ENCODE peak calls at places on chromosomes 3 and 15, in eight cellular contexts. One of them, this sample, is unnamed.

GRCh38 chr15:89333959-89334509 is 590 bp downstream of the POLG start:
- DNase-seq in ovary: no peak
- DNase-seq in lower lobe of right lung: no peak
- DNase-seq in A673: no peak
- DNase-seq in BE2C: peak; percentile 68
- DNase-seq in CD8-positive, alpha-beta T cell: no peak
- DNase-seq in aorta: no peak
- DNase-seq in tibial nerve: no peak
- DNase-seq in this sample: no peak

GRCh38 chr15:75455424-75455981 is 4.0 kb upstream of the SIN3A start:
- DNase-seq in lower lobe of right lung: peak; percentile 93
- DNase-seq in ovary: peak; percentile 91
- DNase-seq in aorta: peak; percentile 97
- DNase-seq in tibial nerve: peak; percentile 91
- DNase-seq in CD8-positive, alpha-beta T cell: peak; percentile 88
- DNase-seq in BE2C: peak; percentile 88
- DNase-seq in A673: peak; percentile 89
- DNase-seq in this sample: peak; percentile 84

GRCh38 chr3:157248590-157249425 is 88.9 kb upstream of the CCNL1 start:
- DNase-seq in tibial nerve: no peak
- DNase-seq in lower lobe of right lung: no peak
- DNase-seq in aorta: no peak
- DNase-seq in ovary: no peak
- DNase-seq in BE2C: no peak
- DNase-seq in CD8-positive, alpha-beta T cell: no peak
- DNase-seq in A673: peak; percentile 71
- DNase-seq in this sample: no peak

GRCh38 chr3:193297421-193297820 is 56.4 kb downstream of the PLAAT1 start:
- DNase-seq in lower lobe of right lung: no peak
- DNase-seq in aorta: no peak
- DNase-seq in tibial nerve: no peak
- DNase-seq in CD8-positive, alpha-beta T cell: no peak
- DNase-seq in BE2C: no peak
- DNase-seq in A673: no peak
- DNase-seq in ovary: no peak
- DNase-seq in this sample: no peak

GRCh38 chr3:159082514-159082913 is 280.7 kb downstream of the MFSD1 start:
- DNase-seq in BE2C: no peak
- DNase-seq in A673: no peak
- DNase-seq in tibial nerve: no peak
- DNase-seq in CD8-positive, alpha-beta T cell: no peak
- DNase-seq in ovary: no peak
- DNase-seq in aorta: no peak
- DNase-seq in lower lobe of right lung: no peak
- DNase-seq in this sample: no peak

GRCh38 chr3:194508486-194509449 is 22.0 kb upstream of the ATP13A3 start:
- DNase-seq in tibial nerve: no peak
- DNase-seq in lower lobe of right lung: no peak
- DNase-seq in aorta: no peak
- DNase-seq in CD8-positive, alpha-beta T cell: no peak
- DNase-seq in A673: peak; percentile 32
- DNase-seq in ovary: no peak
- DNase-seq in BE2C: no peak
- DNase-seq in this sample: no peak

GRCh38 chr15:41775651-41776050 is 1.4 kb downstream of the MAPKBP1 start:
- DNase-seq in tibial nerve: no peak
- DNase-seq in lower lobe of right lung: no peak
- DNase-seq in aorta: no peak
- DNase-seq in A673: no peak
- DNase-seq in BE2C: no peak
- DNase-seq in ovary: no peak
- DNase-seq in CD8-positive, alpha-beta T cell: no peak
- DNase-seq in this sample: no peak

GRCh38 chr3:180947761-180948390 is 35.4 kb downstream of the FXR1 start:
- DNase-seq in BE2C: no peak
- DNase-seq in tibial nerve: no peak
- DNase-seq in aorta: no peak
- DNase-seq in CD8-positive, alpha-beta T cell: no peak
- DNase-seq in A673: no peak
- DNase-seq in ovary: no peak
- DNase-seq in lower lobe of right lung: no peak
- DNase-seq in this sample: no peak

GRCh38 chr15:73983211-73983727 is 8.8 kb downstream of the STOML1 start:
- DNase-seq in CD8-positive, alpha-beta T cell: peak; percentile 38
- DNase-seq in A673: peak; percentile 49
- DNase-seq in BE2C: peak; percentile 74
- DNase-seq in aorta: peak; percentile 89
- DNase-seq in lower lobe of right lung: peak; percentile 51
- DNase-seq in ovary: peak; percentile 65
- DNase-seq in tibial nerve: no peak
- DNase-seq in this sample: no peak

GRCh38 chr3:14876942-14877341 is 58.2 kb downstream of the FGD5 start:
- DNase-seq in tibial nerve: no peak
- DNase-seq in lower lobe of right lung: peak; percentile 67
- DNase-seq in BE2C: peak; percentile 46
- DNase-seq in ovary: peak; percentile 47
- DNase-seq in CD8-positive, alpha-beta T cell: no peak
- DNase-seq in A673: no peak
- DNase-seq in aorta: peak; percentile 89
- DNase-seq in this sample: no peak

GRCh38 chr3:48425281-48425812 is 4.5 kb downstream of the PLXNB1 start:
- DNase-seq in ovary: peak; percentile 50
- DNase-seq in aorta: no peak
- DNase-seq in BE2C: no peak
- DNase-seq in CD8-positive, alpha-beta T cell: no peak
- DNase-seq in A673: no peak
- DNase-seq in tibial nerve: no peak
- DNase-seq in lower lobe of right lung: no peak
- DNase-seq in this sample: no peak

GRCh38 chr3:71497367-71497925 is 86.1 kb downstream of the FOXP1 start:
- DNase-seq in CD8-positive, alpha-beta T cell: no peak
- DNase-seq in A673: no peak
- DNase-seq in tibial nerve: no peak
- DNase-seq in ovary: no peak
- DNase-seq in lower lobe of right lung: no peak
- DNase-seq in aorta: no peak
- DNase-seq in BE2C: no peak
- DNase-seq in this sample: no peak

GRCh38 chr15:68028137-68028771 is 25.9 kb upstream of the PIAS1 start:
- DNase-seq in CD8-positive, alpha-beta T cell: no peak
- DNase-seq in A673: no peak
- DNase-seq in ovary: no peak
- DNase-seq in aorta: no peak
- DNase-seq in BE2C: no peak
- DNase-seq in tibial nerve: no peak
- DNase-seq in lower lobe of right lung: no peak
- DNase-seq in this sample: no peak

GRCh38 chr3:190281308-190282051 is 40.8 kb downstream of the CLDN1 start:
- DNase-seq in ovary: peak; percentile 39
- DNase-seq in tibial nerve: no peak
- DNase-seq in BE2C: no peak
- DNase-seq in aorta: no peak
- DNase-seq in CD8-positive, alpha-beta T cell: no peak
- DNase-seq in lower lobe of right lung: no peak
- DNase-seq in A673: peak; percentile 28
- DNase-seq in this sample: no peak

GRCh38 chr15:51924146-51925068 is 47.2 kb downstream of the LEO1 start:
- DNase-seq in BE2C: no peak
- DNase-seq in aorta: no peak
- DNase-seq in ovary: no peak
- DNase-seq in CD8-positive, alpha-beta T cell: no peak
- DNase-seq in tibial nerve: no peak
- DNase-seq in A673: peak; percentile 24
- DNase-seq in lower lobe of right lung: no peak
- DNase-seq in this sample: no peak

GRCh38 chr15:91318976-91319714 is 219.1 kb downstream of the SV2B start:
- DNase-seq in tibial nerve: no peak
- DNase-seq in BE2C: no peak
- DNase-seq in aorta: no peak
- DNase-seq in lower lobe of right lung: no peak
- DNase-seq in ovary: no peak
- DNase-seq in A673: no peak
- DNase-seq in CD8-positive, alpha-beta T cell: no peak
- DNase-seq in this sample: no peak

GRCh38 chr3:113495035-113495434 is 19.9 kb downstream of the SPICE1 start:
- DNase-seq in lower lobe of right lung: no peak
- DNase-seq in tibial nerve: peak; percentile 14
- DNase-seq in BE2C: peak; percentile 10
- DNase-seq in CD8-positive, alpha-beta T cell: peak; percentile 53
- DNase-seq in A673: peak; percentile 46
- DNase-seq in ovary: no peak
- DNase-seq in aorta: no peak
- DNase-seq in this sample: no peak

GRCh38 chr3:128329491-128330300 is 137.0 kb downstream of the DNAJB8 start:
- DNase-seq in tibial nerve: no peak
- DNase-seq in BE2C: peak; percentile 14
- DNase-seq in aorta: peak; percentile 59
- DNase-seq in CD8-positive, alpha-beta T cell: no peak
- DNase-seq in ovary: peak; percentile 15
- DNase-seq in A673: no peak
- DNase-seq in lower lobe of right lung: no peak
- DNase-seq in this sample: no peak

GRCh38 chr3:85482193-85482450 is 523.3 kb downstream of the CADM2 start:
- DNase-seq in CD8-positive, alpha-beta T cell: no peak
- DNase-seq in aorta: no peak
- DNase-seq in ovary: no peak
- DNase-seq in lower lobe of right lung: no peak
- DNase-seq in A673: no peak
- DNase-seq in tibial nerve: no peak
- DNase-seq in BE2C: peak; percentile 10
- DNase-seq in this sample: no peak

GRCh38 chr15:72836676-72837325 is 53.2 kb upstream of the ADPGK start:
- DNase-seq in CD8-positive, alpha-beta T cell: peak; percentile 21
- DNase-seq in A673: no peak
- DNase-seq in BE2C: no peak
- DNase-seq in tibial nerve: no peak
- DNase-seq in aorta: no peak
- DNase-seq in ovary: no peak
- DNase-seq in lower lobe of right lung: no peak
- DNase-seq in this sample: no peak

GRCh38 chr15:57931570-57931969 is 133.9 kb downstream of the ALDH1A2 start:
- DNase-seq in tibial nerve: no peak
- DNase-seq in aorta: no peak
- DNase-seq in lower lobe of right lung: no peak
- DNase-seq in CD8-positive, alpha-beta T cell: no peak
- DNase-seq in ovary: no peak
- DNase-seq in A673: no peak
- DNase-seq in BE2C: no peak
- DNase-seq in this sample: no peak
- H3K9me3 ChIP-seq in tibial nerve: no peaks in the 10 kb centered on the region
- H3K9me3 ChIP-seq in aorta: no peaks in the 10 kb centered on the region
- H3K9me3 ChIP-seq in lower lobe of right lung: no peaks in the 10 kb centered on the region
- H3K9me3 ChIP-seq in CD8-positive, alpha-beta T cell: no peaks in the 10 kb centered on the region
- H3K9me3 ChIP-seq in ovary: no peaks in the 10 kb centered on the region
- H3K9me3 ChIP-seq in A673: no peaks in the 10 kb centered on the region
- H3K9me3 ChIP-seq in BE2C: no peaks in the 10 kb centered on the region
- H3K9me3 ChIP-seq in this sample: no peaks in the 10 kb centered on the region

DNA sequence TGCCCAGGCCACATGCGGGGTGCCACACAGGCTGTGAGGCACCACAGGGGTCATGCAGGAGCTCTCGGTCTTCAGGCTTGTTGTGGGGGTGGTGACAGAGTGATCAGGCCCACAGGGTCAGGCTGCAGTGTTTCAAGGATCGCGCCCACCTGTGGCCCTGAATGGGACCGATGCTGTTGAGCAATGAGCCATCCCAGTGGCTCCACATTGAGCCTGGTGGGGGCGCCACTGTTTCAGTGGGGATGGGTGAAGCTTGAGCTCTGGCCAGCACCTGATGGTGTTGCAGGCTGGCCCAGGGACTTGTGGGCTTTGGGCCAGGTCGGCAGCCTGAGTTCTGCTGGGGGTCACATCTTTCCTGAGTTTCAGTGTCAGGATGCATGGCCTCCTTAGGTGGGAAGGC is 230.1 kb downstream of the UBE3A start:
- DNase-seq in CD8-positive, alpha-beta T cell: no peak
- DNase-seq in BE2C: no peak
- DNase-seq in tibial nerve: no peak
- DNase-seq in lower lobe of right lung: no peak
- DNase-seq in A673: no peak
- DNase-seq in aorta: no peak
- DNase-seq in ovary: no peak
- DNase-seq in this sample: no peak
- H3K9me3 ChIP-seq in CD8-positive, alpha-beta T cell: no peaks in the 10 kb centered on the region
- H3K9me3 ChIP-seq in BE2C: peaks cover 3% of the 10 kb centered on the region
- H3K9me3 ChIP-seq in tibial nerve: no peaks in the 10 kb centered on the region
- H3K9me3 ChIP-seq in lower lobe of right lung: peaks cover 6% of the 10 kb centered on the region
- H3K9me3 ChIP-seq in A673: peaks cover 49% of the 10 kb centered on the region
- H3K9me3 ChIP-seq in aorta: no peaks in the 10 kb centered on the region
- H3K9me3 ChIP-seq in ovary: no peaks in the 10 kb centered on the region
- H3K9me3 ChIP-seq in this sample: no peaks in the 10 kb centered on the region

GRCh38 chr3:54541369-54541768 is 386.5 kb downstream of the LRTM1 start:
- DNase-seq in tibial nerve: no peak
- DNase-seq in lower lobe of right lung: no peak
- DNase-seq in ovary: no peak
- DNase-seq in aorta: no peak
- DNase-seq in CD8-positive, alpha-beta T cell: no peak
- DNase-seq in A673: no peak
- DNase-seq in BE2C: no peak
- DNase-seq in this sample: no peak
- H3K9me3 ChIP-seq in tibial nerve: no peaks in the 10 kb centered on the region
- H3K9me3 ChIP-seq in lower lobe of right lung: no peaks in the 10 kb centered on the region
- H3K9me3 ChIP-seq in ovary: no peaks in the 10 kb centered on the region
- H3K9me3 ChIP-seq in aorta: no peaks in the 10 kb centered on the region
- H3K9me3 ChIP-seq in CD8-positive, alpha-beta T cell: no peaks in the 10 kb centered on the region
- H3K9me3 ChIP-seq in A673: no peaks in the 10 kb centered on the region
- H3K9me3 ChIP-seq in BE2C: no peaks in the 10 kb centered on the region
- H3K9me3 ChIP-seq in this sample: no peaks in the 10 kb centered on the region

GRCh38 chr3:176403531-176403930 is 793.8 kb downstream of the TBL1XR1 start:
- DNase-seq in aorta: no peak
- DNase-seq in lower lobe of right lung: no peak
- DNase-seq in ovary: no peak
- DNase-seq in BE2C: no peak
- DNase-seq in tibial nerve: no peak
- DNase-seq in CD8-positive, alpha-beta T cell: no peak
- DNase-seq in A673: no peak
- DNase-seq in this sample: no peak

GRCh38 chr3:176395269-176395668 is 802.0 kb downstream of the TBL1XR1 start:
- DNase-seq in CD8-positive, alpha-beta T cell: no peak
- DNase-seq in BE2C: no peak
- DNase-seq in lower lobe of right lung: no peak
- DNase-seq in ovary: no peak
- DNase-seq in A673: no peak
- DNase-seq in tibial nerve: no peak
- DNase-seq in aorta: no peak
- DNase-seq in this sample: no peak

GRCh38 chr3:176399193-176399592 is 798.1 kb downstream of the TBL1XR1 start:
- DNase-seq in ovary: no peak
- DNase-seq in tibial nerve: no peak
- DNase-seq in CD8-positive, alpha-beta T cell: no peak
- DNase-seq in aorta: no peak
- DNase-seq in lower lobe of right lung: no peak
- DNase-seq in A673: peak; percentile 14
- DNase-seq in BE2C: no peak
- DNase-seq in this sample: no peak
- H3K9me3 ChIP-seq in ovary: no peaks in the 10 kb centered on the region
- H3K9me3 ChIP-seq in tibial nerve: no peaks in the 10 kb centered on the region
- H3K9me3 ChIP-seq in CD8-positive, alpha-beta T cell: no peaks in the 10 kb centered on the region
- H3K9me3 ChIP-seq in aorta: no peaks in the 10 kb centered on the region
- H3K9me3 ChIP-seq in lower lobe of right lung: no peaks in the 10 kb centered on the region
- H3K9me3 ChIP-seq in A673: no peaks in the 10 kb centered on the region
- H3K9me3 ChIP-seq in BE2C: no peaks in the 10 kb centered on the region
- H3K9me3 ChIP-seq in this sample: no peaks in the 10 kb centered on the region

This sample was measured in T-helper 17 cell.